ENCODE peak calls at places on chromosomes 6 and 20, in five cellular contexts. G is AG04450, P is brain microvascular endothelial cell, E is GM23248, R is ovary. N is an unnamed sample.

GRCh38 chr6:121442591-121442990 is 7.1 kb downstream of the GJA1 start:
- DNase-seq in G (no peak), P (no peak), E (peak; percentile 40), R (no peak), N (no peak)

GRCh38 chr6:149701699-149702098 is 16.2 kb downstream of the LATS1 start:
- DNase-seq in G (no peak), P (no peak), E (peak; percentile 70), R (no peak), N (no peak)

GRCh38 chr20:17758010-17758409 is 58.2 kb downstream of the BANF2 start:
- DNase-seq in G (no peak), P (no peak), E (no peak), R (no peak), N (no peak)

GRCh38 chr6:10373642-10374359 is 41.1 kb downstream of the TFAP2A start:
- DNase-seq in G (no peak), P (peak; percentile 2), E (peak; percentile 40), R (no peak), N (no peak)

GRCh38 chr6:46410330-46410953 is 80.8 kb downstream of the RCAN2 start:
- DNase-seq in G (no peak), P (peak; percentile 24), E (peak; percentile 71), R (peak; percentile 37), N (no peak)

GRCh38 chr6:125273965-125274364 is 27.8 kb downstream of the HDDC2 start:
- DNase-seq in G (no peak), P (peak; percentile 45), E (peak; percentile 29), R (no peak), N (no peak)

GRCh38 chr6:142279350-142280180 is 22.2 kb upstream of the ADGRG6 start:
- DNase-seq in G (no peak), P (no peak), E (peak; percentile 23), R (no peak), N (no peak)

GRCh38 chr6:28137458-28138020 is 4.1 kb upstream of the ZKSCAN8 start:
- DNase-seq in G (no peak), P (no peak), E (peak; percentile 48), R (no peak), N (no peak)

GRCh38 chr6:105645166-105645565 is 242.3 kb upstream of the PREP start:
- DNase-seq in G (no peak), P (no peak), E (no peak), R (no peak), N (no peak)

GRCh38 chr6:22569281-22570184 is at the start of gene HDGFL1:
- DNase-seq in G (no peak), P (no peak), E (no peak), R (no peak), N (no peak)

GRCh38 chr6:1111361-1111760 is 200.5 kb upstream of the FOXQ1 start:
- DNase-seq in G (no peak), P (no peak), E (no peak), R (no peak), N (no peak)

GRCh38 chr20:47701612-47702011 is 83.7 kb downstream of the SULF2 start:
- DNase-seq in G (no peak), P (no peak), E (peak; percentile 64), R (no peak), N (no peak)

GRCh38 chr20:56689852-56690485 is 60.9 kb downstream of the TFAP2C start:
- DNase-seq in G (no peak), P (no peak), E (peak; percentile 82), R (no peak), N (no peak)

GRCh38 chr6:42452171-42453026 is 673 bp upstream of the TRERF1 start:
- DNase-seq in G (peak; percentile 45), P (peak; percentile 51), E (peak; percentile 79), R (peak; percentile 80), N (no peak)

GRCh38 chr6:28008053-28008452 is 51.0 kb downstream of the OR2B6 start:
- DNase-seq in G (no peak), P (no peak), E (no peak), R (no peak), N (no peak)

GRCh38 chr6:113994934-113995342 is 24.0 kb upstream of the HDAC2 start:
- DNase-seq in G (peak; percentile 80), P (peak; percentile 96), E (peak; percentile 92), R (no peak), N (no peak)

GRCh38 chr20:61688411-61688810 is 377.3 kb downstream of the TAF4 start:
- DNase-seq in G (no peak), P (no peak), E (no peak), R (no peak), N (no peak)

GRCh38 chr6:39758905-39759605 is 33.1 kb upstream of the DAAM2 start:
- DNase-seq in G (no peak), P (no peak), E (no peak), R (no peak), N (no peak)

GRCh38 chr20:49446808-49447207 is 35.7 kb downstream of the KCNB1 start:
- DNase-seq in G (no peak), P (no peak), E (peak; percentile 27), R (peak; percentile 77), N (peak; percentile 77)

GRCh38 chr6:127346512-127346911 is 3.1 kb upstream of the ECHDC1 start:
- DNase-seq in G (no peak), P (no peak), E (no peak), R (no peak), N (no peak)

GRCh38 chr6:157014871-157015270 is 237.7 kb downstream of the ARID1B start:
- DNase-seq in G (no peak), P (no peak), E (no peak), R (no peak), N (no peak)

DNA sequence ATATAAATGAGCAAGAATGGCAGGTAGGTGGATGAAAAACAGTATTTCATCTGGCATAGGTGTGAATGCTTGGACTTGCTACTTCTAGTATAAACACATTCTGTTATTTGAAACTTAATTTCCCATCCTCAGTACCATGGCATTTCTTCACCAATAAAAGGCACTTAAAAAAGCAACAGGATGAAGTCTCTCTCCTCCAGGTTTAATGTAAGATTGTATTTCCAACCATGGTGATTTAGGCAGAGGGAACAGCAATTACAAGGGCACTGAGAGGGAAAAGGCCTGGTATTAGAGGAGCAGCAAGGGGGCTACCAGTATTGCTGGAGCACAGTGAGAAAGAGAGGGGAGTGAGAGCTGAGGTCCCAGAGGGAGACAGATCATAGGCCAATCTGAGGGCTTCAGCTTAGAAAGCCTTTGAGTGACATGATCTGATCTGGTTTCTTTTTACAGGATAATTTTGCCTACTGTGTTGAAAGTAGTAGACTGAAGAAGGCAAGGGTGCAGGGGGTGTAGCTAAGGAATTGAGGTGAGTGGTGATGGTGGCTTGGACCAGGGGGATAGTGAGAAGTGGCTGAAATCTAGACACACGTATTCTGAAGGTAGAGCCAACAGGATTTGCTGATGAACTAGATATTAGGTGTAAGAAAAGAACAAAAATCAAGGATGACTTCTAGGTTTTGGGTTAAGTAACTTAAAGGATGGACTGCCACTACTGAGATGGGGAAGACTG is 67.8 kb upstream of the SMIM29 start:
- DNase-seq in G (no peak), P (no peak), E (no peak), R (no peak), N (no peak)
- H3K27ac ChIP-seq in G (no peak overlapping the region), P (no peak overlapping the region), E (no peak overlapping the region), R (no peak overlapping the region), N (no peak overlapping the region)

DNA sequence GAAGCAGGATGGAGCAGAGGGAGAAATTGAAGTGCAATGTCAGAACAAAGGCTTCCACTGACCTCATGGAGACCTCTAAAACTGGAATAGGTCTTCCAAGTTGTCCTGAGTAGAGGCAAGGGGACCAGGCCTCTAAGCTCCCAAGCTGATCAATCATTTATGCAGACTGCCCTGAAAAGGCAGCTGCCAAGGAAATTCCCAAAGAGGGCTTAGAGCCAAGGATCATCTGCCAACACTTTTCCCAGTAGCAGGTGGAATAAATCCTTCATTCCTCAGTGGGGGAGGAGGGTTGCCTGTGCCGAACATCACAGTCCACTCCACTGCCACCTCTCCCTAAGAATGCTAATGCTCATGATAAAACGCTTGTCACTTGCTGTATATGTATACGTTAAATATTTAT is 29.3 kb upstream of the RALY start:
- DNase-seq in G (no peak), P (no peak), E (no peak), R (no peak), N (no peak)
- H3K27ac ChIP-seq in G (no peak overlapping the region), P (no peak overlapping the region), E (no peak overlapping the region), R (no peak overlapping the region), N (no peak overlapping the region)

DNA sequence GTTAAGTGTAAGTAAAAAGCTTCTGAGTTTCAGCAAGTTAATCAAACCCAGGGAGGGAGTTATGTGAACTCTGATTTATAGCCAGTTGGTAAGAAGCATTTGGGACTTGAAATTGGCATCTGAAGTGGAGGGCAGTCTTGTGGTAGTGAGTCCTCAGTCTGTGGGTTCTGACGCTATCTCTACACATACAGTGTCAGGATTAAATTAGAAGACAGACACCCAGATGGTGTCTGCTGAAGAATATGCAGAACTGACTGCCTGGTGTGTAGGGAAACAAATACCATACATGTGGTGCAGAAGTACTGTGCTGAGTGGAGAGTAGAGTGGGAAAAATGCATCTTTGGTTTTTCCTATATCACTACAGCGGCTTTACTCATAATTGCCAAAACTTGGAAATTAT is 43.5 kb upstream of the PLN start:
- DNase-seq in G (no peak), P (no peak), E (no peak), R (no peak), N (no peak)
- H3K27ac ChIP-seq in G (no peak overlapping the region), P (no peak overlapping the region), E (no peak overlapping the region), R (no peak overlapping the region), N (peak overlapping the region; percentile 78)

DNA sequence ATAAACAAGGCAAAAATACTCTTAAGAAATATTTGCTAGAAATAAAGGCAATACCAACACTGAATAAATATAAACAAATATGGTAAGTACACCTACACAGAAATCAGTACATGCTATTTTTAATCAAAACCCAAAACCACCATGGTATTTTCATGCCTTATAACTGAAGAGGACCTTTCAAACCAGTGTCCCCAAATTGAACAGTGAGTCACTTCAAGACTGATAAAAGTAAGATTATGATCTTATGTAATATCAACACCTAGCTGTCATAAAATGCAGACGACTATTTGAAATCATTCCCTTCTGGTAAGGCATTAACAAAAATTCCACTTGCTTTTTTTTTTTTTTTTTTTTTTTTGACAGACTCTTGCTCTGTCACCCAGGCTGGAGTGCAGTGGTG is 156.8 kb upstream of the RUNX2 start:
- DNase-seq in G (no peak), P (no peak), E (no peak), R (no peak), N (no peak)
- H3K27ac ChIP-seq in G (no peak overlapping the region), P (no peak overlapping the region), E (no peak overlapping the region), R (no peak overlapping the region), N (no peak overlapping the region)

GRCh38 chr20:44468044-44468782 is 7.5 kb upstream of the TTPAL start:
- DNase-seq in G (no peak), P (no peak), E (no peak), R (no peak), N (no peak)
- H3K27ac ChIP-seq in G (no peak overlapping the region), P (no peak overlapping the region), E (no peak overlapping the region), R (no peak overlapping the region), N (no peak overlapping the region)